ENCODE peak calls at places on chromosome 13, in four cellular contexts. Z, I, T and M are unnamed samples.

GRCh38 chr13:98999635-98999952 is 21.7 kb upstream of the DOCK9 start:
- DNase-seq in Z (peak; percentile 32), I (no peak), T (no peak), M (no peak)

GRCh38 chr13:55403887-55404487 is 1736.7 kb upstream of the PRR20A start:
- DNase-seq in Z (no peak), I (no peak), T (no peak), M (no peak)

GRCh38 chr13:100521912-100522490 is 66.6 kb downstream of the GGACT start:
- DNase-seq in Z (no peak), I (no peak), T (no peak), M (no peak)

GRCh38 chr13:75101997-75102720 is 379.8 kb downstream of the TBC1D4 start:
- DNase-seq in Z (peak; percentile 18), I (no peak), T (no peak), M (peak; percentile 4)

GRCh38 chr13:91133941-91134772 is 213.3 kb upstream of the MIR17HG start:
- DNase-seq in Z (peak; percentile 54), I (peak; percentile 20), T (no peak), M (peak; percentile 13)

GRCh38 chr13:65112123-65113075 is 2117.7 kb downstream of the PCDH9 start:
- DNase-seq in Z (peak; percentile 88), I (no peak), T (no peak), M (no peak)

GRCh38 chr13:47976325-47976724 is 24.7 kb downstream of the SUCLA2 start:
- DNase-seq in Z (peak; percentile 34), I (no peak), T (no peak), M (no peak)

GRCh38 chr13:33340631-33341030 is 55.1 kb upstream of the STARD13 start:
- DNase-seq in Z (peak; percentile 63), I (no peak), T (no peak), M (no peak)

GRCh38 chr13:45341799-45342584 is 1.0 kb upstream of the TPT1 start:
- DNase-seq in Z (peak; percentile 61), I (no peak), T (no peak), M (no peak)

GRCh38 chr13:20939662-20940061 is 37.1 kb upstream of the XPO4 start:
- DNase-seq in Z (no peak), I (no peak), T (no peak), M (no peak)

GRCh38 chr13:111156421-111156820 is 41.3 kb downstream of the ARHGEF7 start:
- DNase-seq in Z (peak; percentile 27), I (no peak), T (no peak), M (no peak)

GRCh38 chr13:33745370-33746324 is 72.3 kb upstream of the RFC3 start:
- DNase-seq in Z (no peak), I (no peak), T (no peak), M (no peak)

GRCh38 chr13:38883783-38884182 is 106.8 kb downstream of the STOML3 start:
- DNase-seq in Z (no peak), I (no peak), T (no peak), M (no peak)

GRCh38 chr13:21917046-21918010 is 246.5 kb downstream of the FGF9 start:
- DNase-seq in Z (no peak), I (no peak), T (no peak), M (no peak)

GRCh38 chr13:113955235-113955634 is 18.6 kb downstream of the C13orf46 start:
- DNase-seq in Z (no peak), I (no peak), T (no peak), M (no peak)

GRCh38 chr13:97719759-97720158 is 233.7 kb upstream of the IPO5 start:
- DNase-seq in Z (no peak), I (no peak), T (no peak), M (no peak)

GRCh38 chr13:99860736-99861135 is 110.8 kb downstream of the ZIC5 start:
- DNase-seq in Z (no peak), I (no peak), T (no peak), M (no peak)

GRCh38 chr13:111165611-111166010 is 50.5 kb downstream of the ARHGEF7 start:
- DNase-seq in Z (no peak), I (no peak), T (no peak), M (no peak)

GRCh38 chr13:30355839-30356238 is 48.5 kb upstream of the KATNAL1 start:
- DNase-seq in Z (no peak), I (no peak), T (no peak), M (no peak)

GRCh38 chr13:55627221-55627620 is 1513.5 kb upstream of the PRR20A start:
- DNase-seq in Z (no peak), I (no peak), T (no peak), M (no peak)

GRCh38 chr13:101996906-101997408 is 404.9 kb downstream of the FGF14 start:
- DNase-seq in Z (no peak), I (no peak), T (no peak), M (no peak)

GRCh38 chr13:101649490-101650126 is 197.1 kb downstream of the ITGBL1 start:
- DNase-seq in Z (peak; percentile 64), I (no peak), T (no peak), M (no peak)

GRCh38 chr13:70905035-70905434 is 796.8 kb upstream of the KLHL1 start:
- DNase-seq in Z (no peak), I (no peak), T (no peak), M (no peak)

GRCh38 chr13:52713894-52714293 is 25.7 kb downstream of the CNMD start:
- DNase-seq in Z (no peak), I (no peak), T (peak; percentile 10), M (no peak)

GRCh38 chr13:71661921-71662320 is 205.1 kb downstream of the DACH1 start:
- DNase-seq in Z (no peak), I (no peak), T (no peak), M (no peak)

GRCh38 chr13:44879452-44880058 is 109.7 kb downstream of the NUFIP1 start:
- DNase-seq in Z (peak; percentile 70), I (no peak), T (no peak), M (peak; percentile 38)

GRCh38 chr13:101925731-101926130 is 473.3 kb downstream of the ITGBL1 start:
- DNase-seq in Z (no peak), I (no peak), T (no peak), M (no peak)

GRCh38 chr13:49996166-49996915 is 501 bp upstream of the TRIM13 start:
- DNase-seq in Z (peak; percentile 92), I (peak; percentile 87), T (peak; percentile 83), M (peak; percentile 96)

GRCh38 chr13:81990652-81991051 is 1649.7 kb upstream of the SPRY2 start:
- DNase-seq in Z (no peak), I (no peak), T (no peak), M (peak; percentile 0)

GRCh38 chr13:40440990-40441820 is 225.2 kb downstream of the FOXO1 start:
- DNase-seq in Z (no peak), I (peak; percentile 50), T (peak; percentile 52), M (no peak)

GRCh38 chr13:110915874-110916670 is 1.2 kb upstream of the ANKRD10 start:
- DNase-seq in Z (peak; percentile 79), I (no peak), T (no peak), M (peak; percentile 12)

GRCh38 chr13:113862766-113863510 is 938 bp downstream of the GAS6 start:
- DNase-seq in Z (peak; percentile 55), I (peak; percentile 32), T (no peak), M (peak; percentile 89)

GRCh38 chr13:50026788-50027473 is 11.7 kb downstream of the KCNRG start:
- DNase-seq in Z (no peak), I (no peak), T (no peak), M (no peak)